ENCODE peak calls at places on chromosomes 12 and 14, in five cellular contexts. E is COR-L47, I is ACHN, Z is SHP77, K is astrocyte of the spinal cord. O is an unnamed sample.

GRCh38 chr12:106142591-106143261 is 4.0 kb upstream of the NUAK1 start:
- DNase-seq in K (no peak), Z (no peak), E (no peak), I (no peak), O (no peak)

GRCh38 chr14:76690502-76691105 is 70.7 kb upstream of the VASH1 start:
- DNase-seq in Z (no peak), E (no peak), I (no peak), K (no peak), O (no peak)

GRCh38 chr12:8637666-8638065 is 25.0 kb downstream of the MFAP5 start:
- DNase-seq in Z (no peak), K (no peak), E (no peak), I (no peak), O (no peak)

GRCh38 chr14:33596211-33597080 is 354.4 kb downstream of the EGLN3 start:
- DNase-seq in K (no peak), Z (no peak), E (no peak), I (no peak), O (no peak)

GRCh38 chr14:85572845-85573244 is 42.9 kb downstream of the FLRT2 start:
- DNase-seq in K (peak), E (no peak), Z (no peak), I (peak), O (peak)

GRCh38 chr12:109759076-109759420 is 45.4 kb downstream of the FAM222A start:
- DNase-seq in I (no peak), K (no peak), E (no peak), Z (no peak), O (no peak)

GRCh38 chr12:113155060-113155459 is 5.5 kb downstream of the CFAP73 start:
- DNase-seq in I (no peak), E (no peak), Z (no peak), K (no peak), O (no peak)

GRCh38 chr14:93683241-93683640 is 105.0 kb downstream of the PRIMA1 start:
- DNase-seq in E (no peak), K (no peak), I (peak), Z (no peak), O (peak)

GRCh38 chr12:87054225-87054624 is 798.0 kb upstream of the MGAT4C start:
- DNase-seq in E (no peak), Z (no peak), K (no peak), I (no peak), O (no peak)

GRCh38 chr12:6135071-6135470 is 10.6 kb upstream of the VWF start:
- DNase-seq in K (no peak), E (no peak), I (no peak), Z (no peak), O (peak)

GRCh38 chr14:77967110-77967509 is 167.2 kb downstream of the ADCK1 start:
- DNase-seq in I (no peak), E (no peak), K (no peak), Z (no peak), O (no peak)

GRCh38 chr12:17875230-17875629 is 214.8 kb downstream of the RERGL start:
- DNase-seq in Z (no peak), I (no peak), K (no peak), E (no peak), O (no peak)

GRCh38 chr12:118361889-118362288 is 10.8 kb downstream of the TAOK3 start:
- DNase-seq in K (no peak), E (no peak), I (no peak), Z (no peak), O (no peak)

GRCh38 chr14:73248294-73248868 is 11.1 kb downstream of the PAPLN start:
- DNase-seq in I (peak), E (no peak), Z (no peak), K (no peak), O (peak)

GRCh38 chr14:65261425-65261920 is 151.1 kb upstream of the FUT8 start:
- DNase-seq in Z (no peak), I (no peak), K (no peak), E (no peak), O (peak)

GRCh38 chr12:24535334-24536019 is 413.4 kb downstream of the BCAT1 start:
- DNase-seq in E (no peak), Z (no peak), I (no peak), K (no peak), O (no peak)

GRCh38 chr14:55512421-55512820 is 67.6 kb upstream of the KTN1 start:
- DNase-seq in K (peak), I (no peak), E (no peak), Z (no peak), O (no peak)

GRCh38 chr14:100271247-100271939 is 32.4 kb downstream of the YY1 start:
- DNase-seq in E (peak), I (peak), K (peak), Z (no peak), O (peak)

GRCh38 chr12:22529281-22530060 is 14.9 kb downstream of the C2CD5 start:
- DNase-seq in E (peak), Z (no peak), I (peak), K (peak), O (peak)

GRCh38 chr14:61326847-61327246 is 5.5 kb downstream of the PRKCH start:
- DNase-seq in Z (no peak), E (no peak), I (no peak), K (peak), O (no peak)

GRCh38 chr12:31485570-31485969 is 105.4 kb downstream of the DENND5B start:
- DNase-seq in K (no peak), Z (no peak), I (no peak), E (no peak), O (peak)

GRCh38 chr12:89707623-89707991 is 1.0 kb downstream of the ATP2B1 start:
- DNase-seq in K (no peak), Z (no peak), E (no peak), I (peak), O (peak)

GRCh38 chr12:57772429-57773322 is at the start of gene EEF1AKMT3:
- DNase-seq in E (no peak), K (no peak), I (peak), Z (peak), O (peak)

GRCh38 chr14:101191882-101192660 is 288.5 kb upstream of the RTL1 start:
- DNase-seq in Z (no peak), K (no peak), I (no peak), E (no peak), O (no peak)

GRCh38 chr14:74645735-74646134 is 33.7 kb upstream of the LTBP2 start:
- DNase-seq in Z (no peak), E (no peak), I (no peak), K (no peak), O (no peak)

GRCh38 chr12:97140355-97140754 is 233.3 kb downstream of the NEDD1 start:
- DNase-seq in K (no peak), E (no peak), Z (no peak), I (no peak), O (no peak)

GRCh38 chr12:55955800-55956508 is 9.9 kb downstream of the PMEL start:
- DNase-seq in Z (no peak), I (peak), E (no peak), K (peak), O (peak)

GRCh38 chr12:51911788-51912711 is 4.7 kb downstream of the ACVRL1 start:
- DNase-seq in Z (no peak), I (no peak), E (no peak), K (no peak), O (peak)

GRCh38 chr12:88952543-88952942 is 372.3 kb upstream of the KITLG start:
- DNase-seq in Z (no peak), K (peak), I (peak), E (peak), O (peak)

GRCh38 chr12:107807471-107808150 is 33.1 kb downstream of the ASCL4 start:
- DNase-seq in I (no peak), E (no peak), K (no peak), Z (no peak), O (no peak)

GRCh38 chr14:98208943-98209342 is 1063.1 kb downstream of the BCL11B start:
- DNase-seq in Z (no peak), K (no peak), E (no peak), I (no peak), O (no peak)

GRCh38 chr14:104342435-104343293 is 204.3 kb downstream of the KIF26A start:
- DNase-seq in I (no peak), Z (no peak), K (no peak), E (no peak), O (no peak)

GRCh38 chr12:111757361-111758119 is 9.2 kb upstream of the ALDH2 start:
- DNase-seq in Z (no peak), I (peak), E (no peak), K (peak), O (peak)

GRCh38 chr12:78439666-78440065 is 424.9 kb upstream of the SYT1 start:
- DNase-seq in K (no peak), I (no peak), E (no peak), Z (no peak), O (no peak)

GRCh38 chr14:59310644-59311043 is 122.2 kb downstream of the DAAM1 start:
- DNase-seq in K (peak), Z (no peak), I (no peak), E (no peak), O (no peak)

GRCh38 chr12:31599053-31599452 is 8.1 kb upstream of the DENND5B start:
- DNase-seq in K (no peak), E (no peak), Z (no peak), I (no peak), O (no peak)

GRCh38 chr12:55041651-55042050 is 21.9 kb downstream of the NEUROD4 start:
- DNase-seq in Z (no peak), I (no peak), K (no peak), E (no peak), O (no peak)

GRCh38 chr12:131436922-131437705 is 273.8 kb upstream of the SFSWAP start:
- DNase-seq in I (no peak), E (no peak), Z (no peak), K (no peak), O (no peak)

GRCh38 chr14:59529189-59529588 is 44.9 kb downstream of the JKAMP start:
- DNase-seq in I (no peak), Z (no peak), K (no peak), E (no peak), O (no peak)

GRCh38 chr14:59189281-59189821 is 884 bp downstream of the DAAM1 start:
- DNase-seq in Z (no peak), E (no peak), K (no peak), I (peak), O (peak)

O was measured in ELR.